ENCODE peak calls at places on chromosomes 2 and 18, in seven cellular contexts. A is A549, B is adrenal gland, E is retinal pigment epithelial cell, H is left ventricle myocardium inferior, W is heart left ventricle, R is AG04450. Z is an unnamed sample.

GRCh38 chr2:180202591-180202990 is 195.5 kb upstream of the CWC22 start:
- DNase-seq in A (no peak), B (no peak), E (no peak), H (no peak), W (peak), R (no peak), Z (peak)

GRCh38 chr2:63446658-63447057 is 141.6 kb downstream of the WDPCP start:
- DNase-seq in A (no peak), B (no peak), E (no peak), H (no peak), W (no peak), R (no peak), Z (no peak)

GRCh38 chr2:199806179-199806578 is 44.8 kb downstream of the FTCDNL1 start:
- DNase-seq in A (no peak), B (no peak), E (no peak), H (no peak), W (no peak), R (peak), Z (peak)

GRCh38 chr2:30240162-30240696 is 8.9 kb downstream of the LBH start:
- DNase-seq in A (no peak), B (no peak), E (no peak), H (no peak), W (no peak), R (no peak), Z (no peak)

GRCh38 chr2:66563473-66563872 is 128.5 kb downstream of the MEIS1 start:
- DNase-seq in A (no peak), B (no peak), E (no peak), H (no peak), W (no peak), R (no peak), Z (peak)

GRCh38 chr2:55970506-55970905 is 46.9 kb upstream of the EFEMP1 start:
- DNase-seq in A (no peak), B (no peak), E (no peak), H (no peak), W (no peak), R (no peak), Z (no peak)

GRCh38 chr2:142880275-142880674 is 2.8 kb downstream of the KYNU start:
- DNase-seq in A (peak), B (no peak), E (no peak), H (no peak), W (no peak), R (no peak), Z (peak)

GRCh38 chr2:74587664-74588277 is 33.3 kb downstream of the DOK1 start:
- DNase-seq in A (peak), B (peak), E (no peak), H (peak), W (peak), R (no peak), Z (peak)

GRCh38 chr2:38572167-38572566 is 30.6 kb downstream of the HNRNPLL start:
- DNase-seq in A (no peak), B (no peak), E (no peak), H (no peak), W (no peak), R (peak), Z (peak)

GRCh38 chr2:65300772-65301711 is 73.4 kb downstream of the ACTR2 start:
- DNase-seq in A (peak), B (no peak), E (no peak), H (peak), W (peak), R (peak), Z (peak)

GRCh38 chr2:105143467-105144127 is 97.9 kb upstream of the GPR45 start:
- DNase-seq in A (no peak), B (no peak), E (no peak), H (no peak), W (no peak), R (no peak), Z (no peak)

GRCh38 chr2:22907330-22907729 is 477.6 kb upstream of the KLHL29 start:
- DNase-seq in A (no peak), B (no peak), E (no peak), H (no peak), W (no peak), R (no peak), Z (no peak)

GRCh38 chr2:96150007-96150406 is 4.8 kb upstream of the DUSP2 start:
- DNase-seq in A (no peak), B (peak), E (no peak), H (no peak), W (peak), R (no peak), Z (no peak)

GRCh38 chr2:22991844-22992243 is 393.1 kb upstream of the KLHL29 start:
- DNase-seq in A (no peak), B (no peak), E (no peak), H (no peak), W (no peak), R (no peak), Z (no peak)

GRCh38 chr2:71150082-71150816 is 19.8 kb downstream of the MPHOSPH10 start:
- DNase-seq in A (no peak), B (no peak), E (no peak), H (no peak), W (no peak), R (no peak), Z (no peak)

GRCh38 chr18:10164241-10165160 is 250.7 kb downstream of the VAPA start:
- DNase-seq in A (no peak), B (no peak), E (no peak), H (no peak), W (peak), R (no peak), Z (no peak)

GRCh38 chr18:4455113-4455811 is at the start of gene DLGAP1:
- DNase-seq in A (no peak), B (peak), E (no peak), H (no peak), W (peak), R (no peak), Z (peak)
- H3K4me3 ChIP-seq in A (no peak), B (peak), E (peak), H (peak), W (peak), R (no peak), Z (peak)

GRCh38 chr18:24447961-24448360 is 12.5 kb upstream of the HRH4 start:
- DNase-seq in A (no peak), B (no peak), E (no peak), H (no peak), W (no peak), R (no peak), Z (no peak)

GRCh38 chr18:24446453-24446852 is 14.0 kb upstream of the HRH4 start:
- DNase-seq in A (no peak), B (no peak), E (no peak), H (no peak), W (no peak), R (no peak), Z (no peak)

GRCh38 chr18:24443870-24444269 is 16.6 kb upstream of the HRH4 start:
- DNase-seq in A (no peak), B (no peak), E (no peak), H (no peak), W (no peak), R (no peak), Z (no peak)

GRCh38 chr18:24446953-24447537 is 13.4 kb upstream of the HRH4 start:
- DNase-seq in A (no peak), B (no peak), E (no peak), H (no peak), W (no peak), R (no peak), Z (no peak)
- TF ChIP-seq CTCF in A (peak), B (no peak), E (peak), H (peak), W (no peak), R (peak), Z (peak)

GRCh38 chr18:47334966-47335365 is 83.5 kb upstream of the SKOR2 start:
- DNase-seq in A (no peak), B (no peak), E (no peak), H (no peak), W (no peak), R (no peak), Z (no peak)
- H3K4me3 ChIP-seq in A (no peak), B (no peak), E (no peak), H (no peak), W (no peak), R (no peak), Z (no peak)

GRCh38 chr18:23137093-23137640 is 1.9 kb downstream of the CABLES1 start:
- DNase-seq in A (no peak), B (no peak), E (no peak), H (no peak), W (no peak), R (no peak), Z (no peak)

GRCh38 chr18:23136326-23137092 is 1.2 kb downstream of the CABLES1 start:
- DNase-seq in A (no peak), B (no peak), E (no peak), H (peak), W (peak), R (no peak), Z (no peak)

GRCh38 chr18:23135679-23136325 is 517 bp downstream of the CABLES1 start:
- DNase-seq in A (no peak), B (no peak), E (no peak), H (peak), W (peak), R (no peak), Z (no peak)

GRCh38 chr18:23133860-23134779 is 1.2 kb upstream of the CABLES1 start:
- DNase-seq in A (peak), B (no peak), E (no peak), H (no peak), W (no peak), R (no peak), Z (no peak)

GRCh38 chr18:23134780-23135678 is at the start of gene CABLES1:
- DNase-seq in A (peak), B (peak), E (no peak), H (peak), W (peak), R (no peak), Z (peak)
- TF ChIP-seq CTCF in A (no peak), B (no peak), E (no peak), H (no peak), W (no peak), R (no peak), Z (no peak)

DNA sequence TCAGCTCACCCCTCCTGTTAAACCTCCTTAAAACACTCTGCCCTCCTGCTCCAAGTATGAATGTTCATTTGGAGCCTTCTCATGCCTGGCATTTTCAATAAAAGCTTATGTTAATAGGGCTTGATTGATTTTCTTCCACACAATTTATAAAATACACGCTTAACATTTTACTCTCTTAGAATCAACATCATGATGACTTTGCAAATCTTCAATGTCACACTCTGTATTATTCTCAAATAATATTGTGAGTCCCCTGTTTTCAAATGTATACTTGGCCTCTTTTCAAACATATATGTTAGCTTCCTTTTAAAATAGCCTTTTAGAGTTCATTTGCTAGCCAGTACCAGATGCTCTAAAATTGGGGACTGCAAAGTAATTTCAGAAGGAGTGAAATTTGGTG is 520.3 kb downstream of the LRRTM4 start:
- DNase-seq in A (no peak), B (no peak), E (no peak), H (no peak), W (no peak), R (no peak), Z (no peak)
- H3K4me3 ChIP-seq in A (no peak), B (no peak), E (no peak), H (no peak), W (no peak), R (no peak), Z (no peak)

GRCh38 chr2:127454595-127455565 is 36.7 kb downstream of the PROC start:
- DNase-seq in A (peak), B (no peak), E (peak), H (no peak), W (no peak), R (no peak), Z (peak)

GRCh38 chr2:127451981-127452380 is 33.8 kb downstream of the PROC start:
- DNase-seq in A (no peak), B (no peak), E (no peak), H (no peak), W (no peak), R (no peak), Z (no peak)

GRCh38 chr2:127455566-127456493 is 37.6 kb downstream of the PROC start:
- DNase-seq in A (no peak), B (no peak), E (no peak), H (no peak), W (no peak), R (no peak), Z (no peak)

GRCh38 chr2:127453013-127453391 is 34.8 kb downstream of the PROC start:
- DNase-seq in A (no peak), B (no peak), E (no peak), H (no peak), W (no peak), R (no peak), Z (no peak)

DNA sequence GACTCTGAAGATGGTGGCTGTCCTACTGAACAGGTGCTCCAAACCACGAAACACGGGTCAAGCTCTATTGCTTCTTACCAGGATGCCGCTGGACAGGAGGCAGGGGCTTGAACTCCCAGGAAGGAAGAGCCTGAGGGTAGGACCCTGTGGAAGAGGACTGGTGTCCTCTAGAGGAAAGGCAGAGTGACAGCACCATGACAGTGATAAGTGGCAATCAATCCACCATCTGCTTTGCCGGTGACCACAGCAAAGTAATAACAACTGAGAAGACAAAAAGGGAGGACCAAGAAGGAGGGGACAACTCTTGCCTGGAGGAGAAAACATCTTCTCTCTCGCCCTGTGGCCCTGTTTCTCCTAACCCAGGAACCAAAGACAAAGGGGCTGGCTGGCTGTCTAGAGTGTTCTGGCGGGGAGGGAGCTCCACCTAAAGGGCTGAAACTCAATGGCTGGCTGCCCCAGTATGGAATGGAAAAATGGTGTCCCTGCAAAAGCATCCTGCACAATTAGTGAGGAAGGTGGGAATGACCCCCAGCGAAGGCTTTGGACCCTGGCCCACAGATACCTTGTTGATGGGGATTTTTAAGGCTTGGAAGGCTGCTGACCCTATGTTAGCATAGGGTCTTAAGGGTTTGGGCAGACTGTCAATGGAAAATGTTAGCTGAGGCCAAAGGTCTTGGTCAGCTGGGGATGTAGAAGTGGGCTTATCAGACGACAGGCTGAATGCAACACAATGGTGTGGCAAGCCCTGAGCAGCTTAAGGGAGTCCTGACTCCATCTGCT is 35.4 kb downstream of the PROC start:
- DNase-seq in A (peak), B (no peak), E (no peak), H (no peak), W (no peak), R (no peak), Z (peak)
- TF ChIP-seq CTCF in A (no peak), B (no peak), E (peak), H (peak), W (no peak), R (no peak), Z (peak)

DNA sequence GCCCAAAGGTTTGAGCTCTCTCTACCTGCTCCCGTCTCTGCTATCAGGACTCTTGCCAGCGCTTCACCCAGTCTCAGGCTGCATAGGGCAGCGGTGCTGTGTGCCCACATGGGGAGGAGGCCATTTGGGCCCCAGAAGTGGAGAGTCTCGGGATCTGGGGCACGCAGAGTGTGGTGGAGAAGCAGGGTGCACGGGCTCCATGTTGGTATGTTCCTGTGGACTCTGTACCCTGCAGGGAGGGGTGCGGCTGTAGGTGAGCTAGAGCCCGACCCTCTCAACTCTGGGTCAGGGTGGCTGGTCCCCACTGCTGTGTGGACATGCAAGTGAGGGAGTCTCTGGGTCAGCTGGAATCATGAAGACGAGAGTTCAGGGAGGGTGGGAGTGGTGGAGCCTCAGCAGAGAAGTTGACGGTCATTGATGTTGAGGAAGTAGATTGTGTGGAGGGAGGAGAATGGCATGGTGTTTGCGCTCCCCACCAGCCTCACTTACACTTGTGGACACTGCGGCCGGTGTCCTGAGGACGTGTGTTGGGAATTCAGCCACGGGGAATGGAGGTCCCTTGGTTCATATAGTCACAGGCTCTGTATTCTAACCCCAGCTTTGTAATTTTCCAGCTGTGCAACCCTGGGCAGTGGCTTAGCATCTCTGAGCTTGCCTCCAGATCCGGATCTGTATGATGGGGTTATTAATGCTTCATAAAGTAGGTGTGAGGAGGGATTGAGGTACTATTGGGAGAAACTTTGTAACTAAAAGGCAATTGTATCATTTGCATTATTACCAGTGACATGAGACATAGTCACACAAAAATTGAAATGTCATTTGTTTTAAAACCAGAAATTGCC is 829 bp upstream of the PSD4 start:
- DNase-seq in A (no peak), B (no peak), E (no peak), H (no peak), W (no peak), R (no peak), Z (no peak)
- H3K4me3 ChIP-seq in A (no peak), B (no peak), E (no peak), H (no peak), W (no peak), R (no peak), Z (no peak)

Z was measured in fibroblast of villous mesenchyme.